ENCODE peak calls at places on chromosomes 12 and 14, in four cellular contexts. One of them, this sample, is unnamed.

GRCh38 chr14:36176524-36176923 is at the start of gene PTCSC3:
- DNase-seq in amniotic stem cell: no peak
- DNase-seq in NCI-H1417: no peak
- DNase-seq in activated naive CD8-positive, alpha-beta T cell treated with anti-CD3 and anti-CD28 coated beads, Interleukin-2, amount 50 U/mL, for 24 hours: no peak
- DNase-seq in this sample: no peak

GRCh38 chr12:74539765-74540526 is 2.3 kb downstream of the ATXN7L3B start:
- DNase-seq in NCI-H1417: peak; percentile 40
- DNase-seq in amniotic stem cell: no peak
- DNase-seq in activated naive CD8-positive, alpha-beta T cell treated with anti-CD3 and anti-CD28 coated beads, Interleukin-2, amount 50 U/mL, for 24 hours: no peak
- DNase-seq in this sample: no peak

GRCh38 chr12:79251356-79251755 is 386.8 kb downstream of the SYT1 start:
- DNase-seq in activated naive CD8-positive, alpha-beta T cell treated with anti-CD3 and anti-CD28 coated beads, Interleukin-2, amount 50 U/mL, for 24 hours: no peak
- DNase-seq in NCI-H1417: no peak
- DNase-seq in amniotic stem cell: no peak
- DNase-seq in this sample: no peak

GRCh38 chr12:65536876-65537661 is 258.6 kb downstream of the MSRB3 start:
- DNase-seq in activated naive CD8-positive, alpha-beta T cell treated with anti-CD3 and anti-CD28 coated beads, Interleukin-2, amount 50 U/mL, for 24 hours: no peak
- DNase-seq in amniotic stem cell: peak; percentile 98
- DNase-seq in NCI-H1417: no peak
- DNase-seq in this sample: no peak

GRCh38 chr12:125340791-125341190 is 275.6 kb downstream of the AACS start:
- DNase-seq in activated naive CD8-positive, alpha-beta T cell treated with anti-CD3 and anti-CD28 coated beads, Interleukin-2, amount 50 U/mL, for 24 hours: no peak
- DNase-seq in amniotic stem cell: peak; percentile 92
- DNase-seq in NCI-H1417: no peak
- DNase-seq in this sample: no peak

GRCh38 chr12:92107094-92107493 is 38.6 kb downstream of the BTG1 start:
- DNase-seq in activated naive CD8-positive, alpha-beta T cell treated with anti-CD3 and anti-CD28 coated beads, Interleukin-2, amount 50 U/mL, for 24 hours: no peak
- DNase-seq in amniotic stem cell: no peak
- DNase-seq in NCI-H1417: no peak
- DNase-seq in this sample: no peak

GRCh38 chr12:6476496-6476895 is 6.0 kb upstream of the VAMP1 start:
- DNase-seq in activated naive CD8-positive, alpha-beta T cell treated with anti-CD3 and anti-CD28 coated beads, Interleukin-2, amount 50 U/mL, for 24 hours: no peak
- DNase-seq in NCI-H1417: no peak
- DNase-seq in amniotic stem cell: peak; percentile 21
- DNase-seq in this sample: no peak

GRCh38 chr12:64691227-64691792 is 67.9 kb downstream of the GNS start:
- DNase-seq in amniotic stem cell: no peak
- DNase-seq in activated naive CD8-positive, alpha-beta T cell treated with anti-CD3 and anti-CD28 coated beads, Interleukin-2, amount 50 U/mL, for 24 hours: no peak
- DNase-seq in NCI-H1417: peak; percentile 32
- DNase-seq in this sample: no peak

GRCh38 chr12:88922816-88923215 is 342.5 kb upstream of the KITLG start:
- DNase-seq in NCI-H1417: no peak
- DNase-seq in activated naive CD8-positive, alpha-beta T cell treated with anti-CD3 and anti-CD28 coated beads, Interleukin-2, amount 50 U/mL, for 24 hours: no peak
- DNase-seq in amniotic stem cell: no peak
- DNase-seq in this sample: no peak

GRCh38 chr12:51922762-51923505 is 15.6 kb downstream of the ACVRL1 start:
- DNase-seq in NCI-H1417: no peak
- DNase-seq in activated naive CD8-positive, alpha-beta T cell treated with anti-CD3 and anti-CD28 coated beads, Interleukin-2, amount 50 U/mL, for 24 hours: no peak
- DNase-seq in amniotic stem cell: no peak
- DNase-seq in this sample: no peak

GRCh38 chr12:44717612-44718011 is 158.5 kb downstream of the NELL2 start:
- DNase-seq in activated naive CD8-positive, alpha-beta T cell treated with anti-CD3 and anti-CD28 coated beads, Interleukin-2, amount 50 U/mL, for 24 hours: no peak
- DNase-seq in NCI-H1417: no peak
- DNase-seq in amniotic stem cell: no peak
- DNase-seq in this sample: no peak

GRCh38 chr12:80684077-80684495 is 23.3 kb upstream of the MYF6 start:
- DNase-seq in amniotic stem cell: no peak
- DNase-seq in NCI-H1417: no peak
- DNase-seq in activated naive CD8-positive, alpha-beta T cell treated with anti-CD3 and anti-CD28 coated beads, Interleukin-2, amount 50 U/mL, for 24 hours: no peak
- DNase-seq in this sample: no peak

GRCh38 chr12:108039794-108040193 is 89.3 kb upstream of the WSCD2 start:
- DNase-seq in NCI-H1417: no peak
- DNase-seq in amniotic stem cell: no peak
- DNase-seq in activated naive CD8-positive, alpha-beta T cell treated with anti-CD3 and anti-CD28 coated beads, Interleukin-2, amount 50 U/mL, for 24 hours: no peak
- DNase-seq in this sample: no peak

GRCh38 chr14:76045773-76046172 is 60.2 kb downstream of the IFT43 start:
- DNase-seq in NCI-H1417: no peak
- DNase-seq in activated naive CD8-positive, alpha-beta T cell treated with anti-CD3 and anti-CD28 coated beads, Interleukin-2, amount 50 U/mL, for 24 hours: no peak
- DNase-seq in amniotic stem cell: no peak
- DNase-seq in this sample: no peak

GRCh38 chr14:100778951-100779690 is 46.8 kb upstream of the MEG3 start:
- DNase-seq in activated naive CD8-positive, alpha-beta T cell treated with anti-CD3 and anti-CD28 coated beads, Interleukin-2, amount 50 U/mL, for 24 hours: no peak
- DNase-seq in NCI-H1417: no peak
- DNase-seq in amniotic stem cell: no peak
- DNase-seq in this sample: no peak

GRCh38 chr14:95515080-95515489 is 1.4 kb downstream of the SYNE3 start:
- DNase-seq in activated naive CD8-positive, alpha-beta T cell treated with anti-CD3 and anti-CD28 coated beads, Interleukin-2, amount 50 U/mL, for 24 hours: no peak
- DNase-seq in NCI-H1417: peak; percentile 93
- DNase-seq in amniotic stem cell: no peak
- DNase-seq in this sample: no peak

GRCh38 chr14:68397371-68397779 is 395.5 kb downstream of the ZFP36L1 start:
- DNase-seq in activated naive CD8-positive, alpha-beta T cell treated with anti-CD3 and anti-CD28 coated beads, Interleukin-2, amount 50 U/mL, for 24 hours: no peak
- DNase-seq in NCI-H1417: no peak
- DNase-seq in amniotic stem cell: no peak
- DNase-seq in this sample: no peak

GRCh38 chr14:77542349-77543239 is 44.0 kb upstream of the ISM2 start:
- DNase-seq in activated naive CD8-positive, alpha-beta T cell treated with anti-CD3 and anti-CD28 coated beads, Interleukin-2, amount 50 U/mL, for 24 hours: no peak
- DNase-seq in amniotic stem cell: no peak
- DNase-seq in NCI-H1417: no peak
- DNase-seq in this sample: no peak

GRCh38 chr12:130422676-130423075 is 85.0 kb downstream of the PIWIL1 start:
- DNase-seq in activated naive CD8-positive, alpha-beta T cell treated with anti-CD3 and anti-CD28 coated beads, Interleukin-2, amount 50 U/mL, for 24 hours: no peak
- DNase-seq in NCI-H1417: no peak
- DNase-seq in amniotic stem cell: no peak
- DNase-seq in this sample: no peak

GRCh38 chr12:48986720-48987291 is 8.7 kb downstream of the WNT1 start:
- DNase-seq in amniotic stem cell: no peak
- DNase-seq in NCI-H1417: peak; percentile 77
- DNase-seq in activated naive CD8-positive, alpha-beta T cell treated with anti-CD3 and anti-CD28 coated beads, Interleukin-2, amount 50 U/mL, for 24 hours: no peak
- DNase-seq in this sample: no peak

GRCh38 chr12:79098530-79098929 is 234.0 kb downstream of the SYT1 start:
- DNase-seq in activated naive CD8-positive, alpha-beta T cell treated with anti-CD3 and anti-CD28 coated beads, Interleukin-2, amount 50 U/mL, for 24 hours: no peak
- DNase-seq in NCI-H1417: no peak
- DNase-seq in amniotic stem cell: no peak
- DNase-seq in this sample: no peak

GRCh38 chr14:50770586-50770985 is 60.4 kb downstream of the NIN start:
- DNase-seq in activated naive CD8-positive, alpha-beta T cell treated with anti-CD3 and anti-CD28 coated beads, Interleukin-2, amount 50 U/mL, for 24 hours: no peak
- DNase-seq in NCI-H1417: no peak
- DNase-seq in amniotic stem cell: no peak
- DNase-seq in this sample: no peak

GRCh38 chr14:20499108-20499507 is 6.2 kb upstream of the RNASE10 start:
- DNase-seq in NCI-H1417: no peak
- DNase-seq in amniotic stem cell: no peak
- DNase-seq in activated naive CD8-positive, alpha-beta T cell treated with anti-CD3 and anti-CD28 coated beads, Interleukin-2, amount 50 U/mL, for 24 hours: no peak
- DNase-seq in this sample: no peak

GRCh38 chr14:51394804-51395203 is 154.8 kb downstream of the TMX1 start:
- DNase-seq in NCI-H1417: no peak
- DNase-seq in amniotic stem cell: no peak
- DNase-seq in activated naive CD8-positive, alpha-beta T cell treated with anti-CD3 and anti-CD28 coated beads, Interleukin-2, amount 50 U/mL, for 24 hours: no peak
- DNase-seq in this sample: no peak

This sample was measured in CD8-positive, alpha-beta memory T cell.